ENCODE peak calls at places on chromosome 7, in ten cellular contexts. E, R, I, K, D, Z, U, H, G and C are unnamed samples.

GRCh38 chr7:30727061-30727945 is 24.6 kb upstream of the INMT start:
- DNase-seq in E (no peak), R (no peak), I (no peak), K (no peak), D (no peak), Z (no peak), U (no peak), H (no peak), G (no peak), C (no peak)

GRCh38 chr7:12080006-12080405 is 131.1 kb upstream of the TMEM106B start:
- DNase-seq in E (no peak), R (no peak), I (no peak), K (no peak), D (no peak), Z (no peak), U (no peak), H (no peak), G (no peak), C (no peak)

GRCh38 chr7:15123901-15124300 is 221.3 kb upstream of the DGKB start:
- DNase-seq in E (no peak), R (no peak), I (no peak), K (no peak), D (no peak), Z (no peak), U (no peak), H (no peak), G (no peak), C (no peak)

GRCh38 chr7:19674266-19674960 is 34.4 kb downstream of the POLR1F start:
- DNase-seq in E (no peak), R (no peak), I (no peak), K (no peak), D (no peak), Z (no peak), U (no peak), H (peak), G (no peak), C (no peak)

GRCh38 chr7:154167807-154168206 is 115.6 kb downstream of the DPP6 start:
- DNase-seq in E (no peak), R (no peak), I (no peak), K (no peak), D (no peak), Z (no peak), U (no peak), H (no peak), G (no peak), C (no peak)

GRCh38 chr7:27154369-27154768 is 2.0 kb upstream of the HOXA3 start:
- DNase-seq in E (no peak), R (peak), I (no peak), K (no peak), D (no peak), Z (no peak), U (no peak), H (no peak), G (no peak), C (no peak)

GRCh38 chr7:138579671-138580070 is 119.6 kb downstream of the TRIM24 start:
- DNase-seq in E (no peak), R (no peak), I (no peak), K (no peak), D (no peak), Z (no peak), U (no peak), H (no peak), G (no peak), C (no peak)

GRCh38 chr7:143073556-143073955 is 21.4 kb downstream of the OR6V1 start:
- DNase-seq in E (no peak), R (no peak), I (no peak), K (no peak), D (no peak), Z (no peak), U (no peak), H (no peak), G (no peak), C (no peak)

GRCh38 chr7:151233111-151233701 is 923 bp downstream of the CHPF2 start:
- DNase-seq in E (peak), R (no peak), I (no peak), K (peak), D (no peak), Z (peak), U (peak), H (peak), G (no peak), C (peak)

GRCh38 chr7:14309432-14309831 is 320.0 kb upstream of the ETV1 start:
- DNase-seq in E (no peak), R (no peak), I (no peak), K (no peak), D (no peak), Z (no peak), U (no peak), H (no peak), G (no peak), C (no peak)

GRCh38 chr7:105387621-105388372 is 924 bp downstream of the SRPK2 start:
- DNase-seq in E (peak), R (peak), I (peak), K (peak), D (peak), Z (peak), U (peak), H (no peak), G (peak), C (peak)

GRCh38 chr7:22728416-22729029 is 1.5 kb downstream of the IL6 start:
- DNase-seq in E (no peak), R (no peak), I (no peak), K (peak), D (no peak), Z (peak), U (peak), H (peak), G (no peak), C (no peak)